ENCODE peak calls at places on chromosome 20, in five cellular contexts. J is breast epithelium, O is transverse colon, H is colonic mucosa, M is H1. N is an unnamed sample.

GRCh38 chr20:25022680-25023079 is 30.1 kb upstream of the APMAP start:
- DNase-seq in J (peak; percentile 48), O (peak; percentile 88), H (peak; percentile 84), M (no peak), N (no peak)

GRCh38 chr20:46559685-46560440 is 9.4 kb upstream of the OCSTAMP start:
- DNase-seq in J (no peak), O (no peak), H (no peak), M (no peak), N (no peak)

GRCh38 chr20:21387528-21387927 is 9.8 kb downstream of the NKX2-4 start:
- DNase-seq in J (no peak), O (no peak), H (no peak), M (no peak), N (no peak)

GRCh38 chr20:5145365-5146301 is 18.8 kb downstream of the CDS2 start:
- DNase-seq in J (no peak), O (no peak), H (no peak), M (no peak), N (no peak)

GRCh38 chr20:46099491-46100287 is 9.9 kb upstream of the NCOA5 start:
- DNase-seq in J (no peak), O (peak; percentile 42), H (no peak), M (no peak), N (no peak)

GRCh38 chr20:50870572-50871161 is 60.6 kb downstream of the ADNP start:
- DNase-seq in J (no peak), O (no peak), H (no peak), M (peak; percentile 86), N (no peak)

GRCh38 chr20:47360207-47360488 is 3.6 kb upstream of the ZMYND8 start:
- DNase-seq in J (peak; percentile 87), O (peak; percentile 53), H (peak; percentile 75), M (no peak), N (peak; percentile 60)

GRCh38 chr20:44089987-44090674 is 96.9 kb downstream of the JPH2 start:
- DNase-seq in J (no peak), O (peak; percentile 27), H (peak; percentile 41), M (no peak), N (peak; percentile 27)

GRCh38 chr20:57241592-57241991 is 24.8 kb downstream of the BMP7 start:
- DNase-seq in J (no peak), O (no peak), H (no peak), M (no peak), N (no peak)

GRCh38 chr20:63967330-63968135 is 2.2 kb downstream of the ZNF512B start:
- DNase-seq in J (no peak), O (peak; percentile 8), H (peak; percentile 16), M (no peak), N (peak; percentile 10)

GRCh38 chr20:59122377-59122932 is 41.2 kb upstream of the ZNF831 start:
- DNase-seq in J (no peak), O (no peak), H (no peak), M (no peak), N (no peak)

GRCh38 chr20:4100679-4101078 is 85.3 kb upstream of the RNF24 start:
- DNase-seq in J (no peak), O (no peak), H (no peak), M (no peak), N (no peak)

DNA sequence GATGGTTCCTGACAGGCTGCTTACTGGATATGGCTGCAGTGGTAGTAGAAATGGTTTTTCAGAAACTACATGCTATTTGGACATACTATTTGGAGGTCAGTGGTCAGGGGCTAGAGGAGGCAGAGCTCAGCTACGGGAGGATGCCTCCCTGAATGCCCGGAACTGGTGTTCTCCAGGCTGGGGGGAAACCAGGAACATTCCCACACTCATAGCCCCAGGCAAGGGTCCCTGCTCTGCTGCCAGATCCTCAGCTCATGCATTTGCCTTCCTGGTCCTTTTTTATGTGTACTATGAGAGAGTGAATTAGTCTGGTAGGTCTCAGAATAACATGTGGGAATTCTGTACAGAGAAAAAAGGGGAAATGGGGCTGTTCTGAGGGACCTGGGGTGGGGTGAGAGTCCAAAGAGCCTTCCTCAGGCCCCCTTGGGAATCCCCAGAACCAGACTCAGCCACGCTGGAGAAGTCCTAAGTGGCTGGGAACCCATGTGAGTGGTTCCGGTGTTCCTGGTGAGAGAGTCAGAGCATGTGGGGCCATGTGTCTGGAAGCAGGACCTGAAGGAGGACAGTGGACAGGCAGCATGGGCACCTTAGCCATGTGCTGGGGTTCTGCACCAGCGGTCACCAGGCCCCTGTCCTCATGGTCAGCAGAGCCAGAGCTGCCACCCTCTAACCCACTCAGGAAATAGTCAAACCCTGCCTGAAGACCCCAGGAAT is 58.0 kb upstream of the MYL9 start:
- DNase-seq in J (no peak), O (no peak), H (no peak), M (no peak), N (peak; percentile 46)
- H3K27ac ChIP-seq in J (peak overlapping the region; percentile 78), O (peak overlapping the region; percentile 22), H (no peak overlapping the region), M (no peak overlapping the region), N (peak overlapping the region; percentile 93)

GRCh38 chr20:38190936-38191371 is 25.9 kb upstream of the TGM2 start:
- DNase-seq in J (no peak), O (no peak), H (no peak), M (no peak), N (no peak)
- H3K27ac ChIP-seq in J (no peak overlapping the region), O (no peak overlapping the region), H (no peak overlapping the region), M (no peak overlapping the region), N (no peak overlapping the region)

DNA sequence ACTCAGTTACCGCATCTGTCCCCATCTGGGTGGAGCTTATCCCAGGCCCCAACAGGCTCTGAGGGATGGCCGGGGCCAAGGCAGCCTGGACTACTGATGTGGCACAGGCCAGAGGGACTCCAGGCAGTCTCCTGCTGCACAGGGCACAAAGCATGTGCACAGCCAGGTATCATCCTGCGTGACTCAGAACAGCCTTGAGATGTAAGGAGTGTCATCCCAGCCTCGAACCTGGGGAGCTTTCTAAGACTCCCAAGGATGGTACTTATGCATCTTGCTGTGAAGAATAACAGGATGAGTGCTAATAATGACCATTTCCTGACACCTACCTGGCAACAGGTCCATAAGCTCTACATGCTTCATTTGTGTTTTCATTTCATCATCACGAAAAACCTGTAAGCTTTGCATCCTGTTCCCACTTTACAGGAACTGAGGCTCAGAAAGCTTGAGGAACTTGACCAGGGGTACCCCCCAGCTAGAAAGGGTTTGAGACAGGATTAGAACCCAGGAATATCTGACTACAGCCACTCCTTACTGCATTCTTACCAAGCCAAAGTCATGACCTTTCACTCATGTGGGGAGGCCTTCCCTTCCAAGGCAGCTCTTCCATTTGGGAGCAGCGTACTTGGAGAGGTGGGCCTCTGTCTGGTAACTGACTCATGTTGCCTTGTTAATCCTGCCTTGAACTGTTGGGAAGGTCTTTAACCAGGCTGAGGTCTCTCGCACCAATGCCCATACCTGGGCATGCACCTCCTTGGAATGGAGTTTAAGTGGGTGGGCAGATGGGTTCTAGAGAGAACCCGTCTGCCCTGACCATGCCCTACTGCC is 1.9 kb downstream of the TRIB3 start:
- DNase-seq in J (no peak), O (no peak), H (no peak), M (no peak), N (no peak)
- H3K27ac ChIP-seq in J (peak overlapping the region; percentile 91), O (no peak overlapping the region), H (peak overlapping the region; percentile 83), M (no peak overlapping the region), N (no peak overlapping the region)

GRCh38 chr20:39338977-39339376 is 376.8 kb downstream of the DHX35 start:
- DNase-seq in J (no peak), O (no peak), H (no peak), M (no peak), N (peak; percentile 6)
- H3K27ac ChIP-seq in J (no peak overlapping the region), O (no peak overlapping the region), H (no peak overlapping the region), M (no peak overlapping the region), N (no peak overlapping the region)

GRCh38 chr20:11368537-11368936 is 549.2 kb upstream of the BTBD3 start:
- DNase-seq in J (no peak), O (no peak), H (no peak), M (no peak), N (no peak)

GRCh38 chr20:11362450-11362849 is 555.2 kb upstream of the BTBD3 start:
- DNase-seq in J (no peak), O (no peak), H (no peak), M (no peak), N (no peak)

GRCh38 chr20:11368965-11369711 is 548.6 kb upstream of the BTBD3 start:
- DNase-seq in J (no peak), O (no peak), H (no peak), M (no peak), N (no peak)

GRCh38 chr20:11366660-11367059 is 551.0 kb upstream of the BTBD3 start:
- DNase-seq in J (no peak), O (no peak), H (no peak), M (no peak), N (no peak)

DNA sequence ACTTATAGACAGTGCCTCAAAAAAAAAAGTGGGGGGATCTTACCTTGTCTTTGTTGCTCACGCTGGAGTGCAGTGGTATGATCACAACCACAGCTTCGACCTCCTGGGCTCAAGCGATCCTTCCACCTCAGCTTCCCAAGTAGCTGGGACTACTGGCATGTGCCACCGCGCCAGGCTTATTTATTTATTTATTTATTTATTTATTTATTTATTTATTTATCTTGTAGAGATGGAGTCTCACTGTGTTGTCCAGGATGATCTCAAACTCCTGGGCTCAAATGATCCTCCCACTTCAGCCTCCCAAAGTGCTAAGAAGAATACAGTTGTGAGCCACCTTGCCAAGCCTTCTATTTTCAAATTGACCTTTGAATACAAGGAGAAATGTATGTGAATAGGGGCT is 553.0 kb upstream of the BTBD3 start:
- DNase-seq in J (no peak), O (no peak), H (no peak), M (no peak), N (no peak)
- H3K27ac ChIP-seq in J (no peak overlapping the region), O (no peak overlapping the region), H (no peak overlapping the region), M (no peak overlapping the region), N (no peak overlapping the region)

GRCh38 chr20:49510562-49511117 is 28.2 kb upstream of the KCNB1 start:
- DNase-seq in J (peak; percentile 60), O (peak; percentile 41), H (peak; percentile 27), M (no peak), N (peak; percentile 82)
- H3K27ac ChIP-seq in J (peak overlapping the region; percentile 68), O (peak overlapping the region; percentile 70), H (no peak overlapping the region), M (no peak overlapping the region), N (peak overlapping the region; percentile 81)

GRCh38 chr20:32355417-32355841 is 2.7 kb upstream of the ASXL1 start:
- DNase-seq in J (no peak), O (no peak), H (no peak), M (no peak), N (no peak)
- H3K27ac ChIP-seq in J (peak overlapping the region; percentile 9), O (peak overlapping the region; percentile 46), H (no peak overlapping the region), M (no peak overlapping the region), N (no peak overlapping the region)

GRCh38 chr20:31747640-31748039 is 8.6 kb downstream of the TPX2 start:
- DNase-seq in J (no peak), O (no peak), H (no peak), M (no peak), N (peak; percentile 39)

GRCh38 chr20:31740656-31741323 is 1.7 kb downstream of the TPX2 start:
- DNase-seq in J (no peak), O (no peak), H (no peak), M (no peak), N (no peak)

GRCh38 chr20:31751126-31751525 is 12.0 kb downstream of the TPX2 start:
- DNase-seq in J (no peak), O (no peak), H (no peak), M (no peak), N (no peak)

GRCh38 chr20:31749223-31749622 is 10.1 kb downstream of the TPX2 start:
- DNase-seq in J (no peak), O (no peak), H (no peak), M (no peak), N (no peak)

GRCh38 chr20:31746068-31746878 is 7.2 kb downstream of the TPX2 start:
- DNase-seq in J (no peak), O (no peak), H (no peak), M (no peak), N (no peak)
- H3K27ac ChIP-seq in J (no peak overlapping the region), O (no peak overlapping the region), H (no peak overlapping the region), M (no peak overlapping the region), N (peak overlapping the region; percentile 80)

N was measured in gastrocnemius medialis.